ENCODE peak calls at places on chromosomes 2 and 18, in nine cellular contexts. G is naive thymus-derived CD8-positive, alpha-beta T cell; M is activated CD4-positive, alpha-beta T cell treated with anti-CD3 and anti-CD28 coated beads for 36 hours; O is psoas muscle; H is SK-N-SH treated with all-trans-retinoic acid at 6 μM for 48 hours; Q is HepG2; I is gastrocnemius medialis; D is heart right ventricle; Y is omental fat pad. N is an unnamed sample.

GRCh38 chr2:145654746-145655145 is 1134.8 kb upstream of the ZEB2 start:
- ATAC-seq in G (no peak), M (no peak), O (no peak), H (no peak), Q (no peak), I (no peak), D (no peak), Y (no peak), N (no peak)

GRCh38 chr18:48592540-48592939 is 53.7 kb downstream of the CTIF start:
- ATAC-seq in G (no peak), M (no peak), O (no peak), H (no peak), Q (no peak), I (no peak), D (peak; percentile 12), Y (no peak), N (no peak)

GRCh38 chr2:175275499-175275898 is 94.0 kb upstream of the ATP5MC3 start:
- ATAC-seq in G (no peak), M (no peak), O (no peak), H (peak; percentile 79), Q (no peak), I (no peak), D (no peak), Y (no peak), N (no peak)

GRCh38 chr2:152924722-152925121 is 206.3 kb downstream of the ARL6IP6 start:
- ATAC-seq in G (no peak), M (no peak), O (no peak), H (no peak), Q (no peak), I (no peak), D (no peak), Y (peak; percentile 94), N (no peak)

GRCh38 chr2:69964353-69964831 is 3.0 kb upstream of the ASPRV1 start:
- ATAC-seq in G (no peak), M (no peak), O (no peak), H (no peak), Q (peak; percentile 57), I (no peak), D (no peak), Y (no peak), N (no peak)

GRCh38 chr2:155141418-155141817 is 442.9 kb downstream of the KCNJ3 start:
- ATAC-seq in G (no peak), M (no peak), O (no peak), H (no peak), Q (no peak), I (no peak), D (no peak), Y (no peak), N (no peak)

GRCh38 chr18:46447323-46447722 is 209.7 kb downstream of the LOXHD1 start:
- ATAC-seq in G (no peak), M (no peak), O (peak; percentile 74), H (no peak), Q (no peak), I (no peak), D (no peak), Y (no peak), N (no peak)

GRCh38 chr2:64963719-64964118 is 25.5 kb upstream of the SLC1A4 start:
- ATAC-seq in G (no peak), M (no peak), O (no peak), H (no peak), Q (peak; percentile 91), I (no peak), D (no peak), Y (no peak), N (no peak)

GRCh38 chr2:131044078-131044756 is 49.0 kb downstream of the FAM168B start:
- ATAC-seq in G (no peak), M (no peak), O (no peak), H (no peak), Q (peak; percentile 2), I (no peak), D (no peak), Y (no peak), N (no peak)

GRCh38 chr2:96423281-96423680 is 81.9 kb downstream of the NEURL3 start:
- ATAC-seq in G (no peak), M (no peak), O (no peak), H (no peak), Q (no peak), I (no peak), D (no peak), Y (no peak), N (no peak)

GRCh38 chr2:178109813-178110212 is 2.4 kb upstream of the RBM45 start:
- ATAC-seq in G (no peak), M (no peak), O (no peak), H (peak; percentile 34), Q (no peak), I (no peak), D (no peak), Y (no peak), N (no peak)

GRCh38 chr18:74399225-74399887 is 57.8 kb downstream of the DIPK1C start:
- ATAC-seq in G (no peak), M (no peak), O (no peak), H (no peak), Q (no peak), I (peak; percentile 54), D (peak; percentile 79), Y (no peak), N (peak; percentile 49)

GRCh38 chr2:31254237-31255203 is 20.6 kb downstream of the EHD3 start:
- ATAC-seq in G (no peak), M (no peak), O (no peak), H (no peak), Q (no peak), I (no peak), D (no peak), Y (no peak), N (no peak)

GRCh38 chr2:79083846-79084376 is 3.9 kb downstream of the REG1B start:
- ATAC-seq in G (no peak), M (no peak), O (no peak), H (no peak), Q (no peak), I (no peak), D (no peak), Y (no peak), N (no peak)

GRCh38 chr18:44821924-44822323 is 141.2 kb downstream of the SETBP1 start:
- ATAC-seq in G (no peak), M (no peak), O (no peak), H (no peak), Q (no peak), I (no peak), D (no peak), Y (no peak), N (no peak)

GRCh38 chr2:84996909-84997308 is 25.9 kb downstream of the KCMF1 start:
- ATAC-seq in G (no peak), M (peak; percentile 31), O (no peak), H (no peak), Q (no peak), I (no peak), D (no peak), Y (no peak), N (no peak)

GRCh38 chr2:204505488-204505887 is 39.8 kb upstream of the PARD3B start:
- ATAC-seq in G (no peak), M (no peak), O (no peak), H (no peak), Q (no peak), I (no peak), D (no peak), Y (no peak), N (no peak)

GRCh38 chr2:179580378-179581146 is 280.9 kb downstream of the ZNF385B start:
- ATAC-seq in G (no peak), M (no peak), O (peak; percentile 61), H (no peak), Q (peak; percentile 98), I (peak; percentile 83), D (peak; percentile 20), Y (no peak), N (no peak)

GRCh38 chr2:220279372-220279771 is 651.9 kb downstream of the SLC4A3 start:
- ATAC-seq in G (no peak), M (no peak), O (no peak), H (peak; percentile 22), Q (no peak), I (no peak), D (no peak), Y (peak; percentile 56), N (no peak)

GRCh38 chr2:135485441-135485840 is 45.6 kb downstream of the ZRANB3 start:
- ATAC-seq in G (no peak), M (no peak), O (no peak), H (no peak), Q (no peak), I (no peak), D (no peak), Y (no peak), N (no peak)